ENCODE peak calls at places on chromosomes 16 and 17, in five cellular contexts. One of them, this sample, is unnamed. For H3K27me3, the result is how much of the 10 kb centered on the place peaks cover.

GRCh38 chr16:58854392-58854791 is 120.3 kb upstream of the GOT2 start:
- DNase-seq in GM23338: no peak
- DNase-seq in heart right ventricle: no peak
- DNase-seq in neural progenitor cell: no peak
- DNase-seq in tibial artery: no peak
- DNase-seq in this sample: no peak

GRCh38 chr16:73527191-73527590 is 479.3 kb upstream of the ZFHX3 start:
- DNase-seq in GM23338: no peak
- DNase-seq in heart right ventricle: no peak
- DNase-seq in neural progenitor cell: no peak
- DNase-seq in tibial artery: no peak
- DNase-seq in this sample: no peak

GRCh38 chr17:81518113-81518784 is 5.7 kb upstream of the ACTG1 start:
- DNase-seq in GM23338: peak
- DNase-seq in heart right ventricle: no peak
- DNase-seq in neural progenitor cell: peak
- DNase-seq in tibial artery: no peak
- DNase-seq in this sample: no peak

GRCh38 chr17:10091051-10091450 is 107.4 kb downstream of the GAS7 start:
- DNase-seq in GM23338: no peak
- DNase-seq in heart right ventricle: no peak
- DNase-seq in neural progenitor cell: no peak
- DNase-seq in tibial artery: no peak
- DNase-seq in this sample: no peak

GRCh38 chr17:21119247-21119944 is 7.4 kb upstream of the DHRS7B start:
- DNase-seq in GM23338: peak
- DNase-seq in heart right ventricle: peak
- DNase-seq in neural progenitor cell: peak
- DNase-seq in tibial artery: peak
- DNase-seq in this sample: no peak

GRCh38 chr16:69563605-69564580 is 1.9 kb upstream of the NFAT5 start:
- DNase-seq in GM23338: peak
- DNase-seq in heart right ventricle: no peak
- DNase-seq in neural progenitor cell: peak
- DNase-seq in tibial artery: no peak
- DNase-seq in this sample: no peak

GRCh38 chr17:64718058-64718457 is 56.0 kb upstream of the SMURF2 start:
- DNase-seq in GM23338: no peak
- DNase-seq in heart right ventricle: no peak
- DNase-seq in neural progenitor cell: no peak
- DNase-seq in tibial artery: no peak
- DNase-seq in this sample: no peak

GRCh38 chr16:26317885-26318284 is 626.1 kb downstream of the HS3ST4 start:
- DNase-seq in GM23338: no peak
- DNase-seq in heart right ventricle: no peak
- DNase-seq in neural progenitor cell: no peak
- DNase-seq in tibial artery: no peak
- DNase-seq in this sample: no peak

GRCh38 chr16:12153662-12154061 is 177.1 kb downstream of the SNX29 start:
- DNase-seq in GM23338: no peak
- DNase-seq in heart right ventricle: no peak
- DNase-seq in neural progenitor cell: no peak
- DNase-seq in tibial artery: no peak
- DNase-seq in this sample: no peak
- H3K4me3 ChIP-seq in GM23338: no peak
- H3K4me3 ChIP-seq in heart right ventricle: no peak
- H3K4me3 ChIP-seq in neural progenitor cell: no peak
- H3K4me3 ChIP-seq in tibial artery: no peak
- H3K4me3 ChIP-seq in this sample: no peak

GRCh38 chr17:79282294-79282693 is 207.7 kb downstream of the ENGASE start:
- DNase-seq in GM23338: no peak
- DNase-seq in heart right ventricle: no peak
- DNase-seq in neural progenitor cell: no peak
- DNase-seq in tibial artery: no peak
- DNase-seq in this sample: no peak
- H3K27me3 ChIP-seq in GM23338: under half
- H3K27me3 ChIP-seq in heart right ventricle: under half
- H3K27me3 ChIP-seq in neural progenitor cell: under half
- H3K27me3 ChIP-seq in tibial artery: half or more
- H3K27me3 ChIP-seq in this sample: under half

GRCh38 chr17:79833744-79834574 is 5.3 kb downstream of the CBX4 start:
- DNase-seq in GM23338: peak
- DNase-seq in heart right ventricle: no peak
- DNase-seq in neural progenitor cell: peak
- DNase-seq in tibial artery: no peak
- DNase-seq in this sample: no peak

GRCh38 chr17:79830763-79831366 is 8.4 kb downstream of the CBX4 start:
- DNase-seq in GM23338: no peak
- DNase-seq in heart right ventricle: no peak
- DNase-seq in neural progenitor cell: no peak
- DNase-seq in tibial artery: no peak
- DNase-seq in this sample: no peak

GRCh38 chr17:79831367-79832210 is 7.7 kb downstream of the CBX4 start:
- DNase-seq in GM23338: peak
- DNase-seq in heart right ventricle: peak
- DNase-seq in neural progenitor cell: peak
- DNase-seq in tibial artery: peak
- DNase-seq in this sample: no peak

GRCh38 chr17:79833110-79833450 is 6.2 kb downstream of the CBX4 start:
- DNase-seq in GM23338: no peak
- DNase-seq in heart right ventricle: no peak
- DNase-seq in neural progenitor cell: no peak
- DNase-seq in tibial artery: no peak
- DNase-seq in this sample: no peak

DNA sequence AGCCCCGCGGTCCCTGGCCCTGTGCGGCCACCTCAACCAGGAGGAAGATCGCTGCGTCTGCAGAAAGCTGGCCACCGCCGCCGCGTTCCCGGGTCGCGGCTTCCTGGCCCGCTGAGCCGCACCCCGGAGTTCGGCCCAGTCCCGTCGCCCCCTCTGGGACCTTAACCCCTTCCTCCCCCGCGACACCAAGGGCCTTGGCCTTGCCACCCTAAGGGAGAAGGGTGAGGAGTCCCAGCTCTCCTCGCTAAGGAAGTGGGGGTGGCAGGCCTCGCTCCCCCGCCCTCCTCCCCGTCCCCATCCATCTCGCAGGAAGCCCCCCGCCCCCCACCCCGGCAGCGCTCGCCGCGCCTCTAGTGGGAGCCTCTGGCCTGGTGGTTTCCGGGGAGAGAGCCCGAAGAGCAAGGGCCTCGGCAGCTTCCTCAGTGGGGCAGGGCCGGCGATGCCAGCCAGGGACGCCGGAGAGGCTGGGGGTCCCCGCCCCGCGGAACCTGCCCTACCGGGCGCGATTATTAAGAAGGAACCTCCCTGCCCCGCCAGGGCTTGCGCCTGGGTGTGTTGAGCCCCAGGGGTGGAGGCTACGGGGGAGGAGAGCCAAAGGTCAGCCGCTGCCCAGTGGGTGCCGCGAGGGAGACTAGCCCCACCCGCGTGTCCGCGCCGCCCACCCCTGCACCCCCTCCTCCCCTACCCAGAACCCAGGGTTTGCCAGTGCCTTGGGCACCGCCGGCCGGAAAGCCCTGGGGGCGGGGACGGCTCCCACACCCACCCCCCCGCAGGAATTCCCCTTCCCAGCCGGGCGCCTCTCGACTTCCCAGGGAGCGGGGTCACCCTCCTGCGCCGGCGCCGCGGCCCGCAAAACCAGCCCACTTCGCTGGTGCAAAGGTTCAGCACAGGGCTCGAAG is 6.8 kb downstream of the CBX4 start:
- DNase-seq in GM23338: peak
- DNase-seq in heart right ventricle: peak
- DNase-seq in neural progenitor cell: peak
- DNase-seq in tibial artery: no peak
- DNase-seq in this sample: no peak
- H3K4me3 ChIP-seq in GM23338: peak
- H3K4me3 ChIP-seq in heart right ventricle: peak
- H3K4me3 ChIP-seq in neural progenitor cell: peak
- H3K4me3 ChIP-seq in tibial artery: peak
- H3K4me3 ChIP-seq in this sample: no peak

GRCh38 chr17:74592087-74592990 is at the start of gene CD300LD:
- DNase-seq in GM23338: no peak
- DNase-seq in heart right ventricle: no peak
- DNase-seq in neural progenitor cell: no peak
- DNase-seq in tibial artery: no peak
- DNase-seq in this sample: no peak
- H3K27me3 ChIP-seq in GM23338: under half
- H3K27me3 ChIP-seq in heart right ventricle: under half
- H3K27me3 ChIP-seq in neural progenitor cell: under half
- H3K27me3 ChIP-seq in tibial artery: under half
- H3K27me3 ChIP-seq in this sample: under half

This sample was measured in kidney epithelial cell.